ENCODE peak calls at places on chromosomes 7 and 10, in six cellular contexts. T is HepG2, I is GM12878, P is fibroblast of lung, Y is SK-N-SH, B is colonic mucosa. K is an unnamed sample. For H3K9me3, the result is how much of the 10 kb centered on the place peaks cover.

GRCh38 chr10:68333905-68334431 is 1.2 kb upstream of the PBLD start:
- DNase-seq in T (no peak), I (no peak), P (no peak), Y (no peak), B (no peak), K (no peak)

GRCh38 chr10:12389154-12389734 is 39.9 kb downstream of the CAMK1D start:
- DNase-seq in T (no peak), I (no peak), P (no peak), Y (no peak), B (peak), K (peak)

GRCh38 chr7:1526271-1526754 is 4.2 kb upstream of the MAFK start:
- DNase-seq in T (no peak), I (no peak), P (no peak), Y (peak), B (no peak), K (no peak)

GRCh38 chr7:93758621-93759020 is 131.9 kb downstream of the TFPI2 start:
- DNase-seq in T (no peak), I (no peak), P (no peak), Y (no peak), B (no peak), K (no peak)

GRCh38 chr7:105024734-105025133 is 10.7 kb downstream of the KMT2E start:
- DNase-seq in T (peak), I (no peak), P (peak), Y (no peak), B (no peak), K (no peak)

GRCh38 chr7:30142710-30143109 is 7.9 kb downstream of the MTURN start:
- DNase-seq in T (peak), I (no peak), P (peak), Y (no peak), B (peak), K (no peak)

GRCh38 chr7:123598657-123599056 is 3.0 kb upstream of the ASB15 start:
- DNase-seq in T (no peak), I (no peak), P (no peak), Y (no peak), B (no peak), K (no peak)

GRCh38 chr7:152030561-152030960 is 5.1 kb downstream of the GALNT11 start:
- DNase-seq in T (no peak), I (no peak), P (no peak), Y (no peak), B (no peak), K (no peak)

GRCh38 chr7:142873281-142873784 is 12.2 kb downstream of the TRPV6 start:
- DNase-seq in T (no peak), I (no peak), P (no peak), Y (peak), B (no peak), K (no peak)

GRCh38 chr7:12508554-12508953 is 62.0 kb upstream of the SCIN start:
- DNase-seq in T (no peak), I (no peak), P (no peak), Y (no peak), B (no peak), K (no peak)

GRCh38 chr7:57819491-57819981 is 369.6 kb downstream of the ZNF716 start:
- DNase-seq in T (no peak), I (no peak), P (no peak), Y (peak), B (no peak), K (no peak)

GRCh38 chr7:57820477-57820876 is 370.5 kb downstream of the ZNF716 start:
- DNase-seq in T (no peak), I (no peak), P (no peak), Y (no peak), B (no peak), K (no peak)

GRCh38 chr7:57821438-57822382 is 371.7 kb downstream of the ZNF716 start:
- DNase-seq in T (no peak), I (no peak), P (no peak), Y (peak), B (no peak), K (peak)
- H3K9me3 ChIP-seq in T (half or more), I (under half), P (under half), Y (under half), B (under half), K (under half)

GRCh38 chr7:140310337-140311002 is 87.9 kb downstream of the SLC37A3 start:
- DNase-seq in T (peak), I (no peak), P (peak), Y (no peak), B (no peak), K (no peak)
- TF ChIP-seq CTCF in T (no peak), I (no peak), P (no peak), Y (no peak), B (no peak), K (no peak)

DNA sequence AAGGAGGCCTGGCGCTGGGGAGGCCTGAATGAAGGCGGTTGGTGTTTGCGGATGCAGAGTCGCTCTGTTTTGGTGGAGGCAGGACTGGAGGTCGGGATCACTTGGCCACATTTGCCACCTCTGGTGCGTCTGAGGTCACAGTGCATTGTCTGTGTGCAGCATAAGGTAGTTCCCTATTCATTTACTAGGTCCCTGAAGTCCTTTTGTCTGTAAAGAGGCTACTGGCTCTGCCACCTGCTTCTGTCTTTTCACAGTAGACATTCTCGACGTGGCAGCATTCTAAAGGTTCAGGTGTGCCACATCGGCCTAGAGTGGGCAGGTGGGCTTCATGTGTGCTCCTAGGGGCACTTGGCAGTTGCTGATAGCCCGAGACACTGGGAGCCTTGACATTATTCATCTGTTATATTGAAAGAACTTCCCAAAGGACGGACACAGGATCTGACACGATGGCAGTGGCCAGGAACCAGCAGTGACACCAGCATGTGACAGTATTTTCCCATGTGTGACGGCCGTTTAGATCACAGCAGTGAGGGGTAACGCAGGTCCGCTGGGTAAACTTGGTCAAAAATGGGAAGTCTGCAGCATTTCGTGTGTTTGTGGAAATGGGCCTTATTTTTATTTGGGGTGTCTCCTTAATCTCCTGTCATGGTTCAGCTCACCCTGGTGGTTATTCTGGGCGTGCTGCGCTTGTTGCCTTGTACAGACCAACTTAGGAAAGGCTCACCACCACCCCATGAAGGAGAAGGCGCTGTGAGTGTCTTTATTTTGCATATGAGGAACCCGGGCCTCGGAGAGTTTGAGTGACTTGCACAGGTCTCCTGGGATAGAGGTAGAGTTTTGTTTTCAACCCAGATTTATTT is 5.9 kb downstream of the MGMT start:
- DNase-seq in T (no peak), I (no peak), P (no peak), Y (no peak), B (no peak), K (no peak)
- H3K9ac ChIP-seq in T (no peak), I (no peak), P (no peak), Y (no peak), B (no peak), K (no peak)

GRCh38 chr7:64706625-64707292 is 40.8 kb downstream of the ZNF107 start:
- DNase-seq in T (no peak), I (no peak), P (no peak), Y (no peak), B (no peak), K (no peak)
- H3K9me3 ChIP-seq in T (half or more), I (under half), P (under half), Y (half or more), B (under half), K (under half)

DNA sequence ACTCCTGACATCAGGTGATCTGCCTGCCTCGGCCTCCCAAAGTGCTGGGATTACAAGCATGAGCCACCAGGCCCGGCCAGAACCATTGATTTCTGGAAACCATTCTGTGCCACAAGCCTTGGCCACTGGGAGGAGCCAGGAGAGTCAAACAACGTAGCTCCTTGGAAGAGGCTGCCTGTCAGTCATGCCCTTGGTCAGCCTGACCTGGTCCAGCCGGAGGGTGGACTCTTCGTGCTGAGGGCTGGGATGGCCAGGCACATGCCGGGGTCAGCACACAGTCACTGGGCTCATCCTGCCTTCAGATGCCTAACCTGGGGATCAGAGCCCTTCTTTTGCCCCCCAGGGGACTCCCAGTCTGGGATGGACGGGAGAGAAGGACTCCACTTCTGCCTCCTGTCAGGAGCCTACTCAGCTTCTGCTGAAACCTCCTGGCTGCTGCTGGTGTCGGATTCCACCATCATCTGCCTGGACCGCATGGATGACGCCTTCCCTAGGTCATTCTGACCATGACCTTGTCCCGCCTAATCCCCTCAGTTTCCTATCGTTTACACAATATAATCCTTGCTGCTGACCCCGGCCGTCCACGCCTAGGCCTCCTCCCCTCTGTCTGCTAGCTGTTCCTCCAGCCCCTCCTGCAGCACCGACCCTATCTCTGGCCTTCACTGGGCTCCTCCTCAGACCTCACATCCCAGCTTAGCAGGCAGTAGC is 30.4 kb downstream of the TMEM270 start:
- DNase-seq in T (no peak), I (no peak), P (no peak), Y (peak), B (no peak), K (peak)
- TF ChIP-seq CTCF in T (peak), I (no peak), P (peak), Y (peak), B (no peak), K (no peak)

GRCh38 chr7:36794689-36795088 is 70.4 kb upstream of the AOAH start:
- DNase-seq in T (peak), I (no peak), P (no peak), Y (no peak), B (no peak), K (no peak)

GRCh38 chr7:36788814-36789470 is 64.6 kb upstream of the AOAH start:
- DNase-seq in T (no peak), I (no peak), P (no peak), Y (peak), B (no peak), K (no peak)

GRCh38 chr7:36795451-36796021 is 71.2 kb upstream of the AOAH start:
- DNase-seq in T (peak), I (no peak), P (no peak), Y (no peak), B (no peak), K (no peak)

GRCh38 chr7:36790280-36790679 is 66.0 kb upstream of the AOAH start:
- DNase-seq in T (no peak), I (no peak), P (no peak), Y (peak), B (no peak), K (no peak)

GRCh38 chr7:36792421-36792820 is 68.1 kb upstream of the AOAH start:
- DNase-seq in T (no peak), I (no peak), P (no peak), Y (no peak), B (no peak), K (no peak)
- H3K9ac ChIP-seq in T (no peak), I (no peak), P (no peak), Y (no peak), B (no peak), K (no peak)

DNA sequence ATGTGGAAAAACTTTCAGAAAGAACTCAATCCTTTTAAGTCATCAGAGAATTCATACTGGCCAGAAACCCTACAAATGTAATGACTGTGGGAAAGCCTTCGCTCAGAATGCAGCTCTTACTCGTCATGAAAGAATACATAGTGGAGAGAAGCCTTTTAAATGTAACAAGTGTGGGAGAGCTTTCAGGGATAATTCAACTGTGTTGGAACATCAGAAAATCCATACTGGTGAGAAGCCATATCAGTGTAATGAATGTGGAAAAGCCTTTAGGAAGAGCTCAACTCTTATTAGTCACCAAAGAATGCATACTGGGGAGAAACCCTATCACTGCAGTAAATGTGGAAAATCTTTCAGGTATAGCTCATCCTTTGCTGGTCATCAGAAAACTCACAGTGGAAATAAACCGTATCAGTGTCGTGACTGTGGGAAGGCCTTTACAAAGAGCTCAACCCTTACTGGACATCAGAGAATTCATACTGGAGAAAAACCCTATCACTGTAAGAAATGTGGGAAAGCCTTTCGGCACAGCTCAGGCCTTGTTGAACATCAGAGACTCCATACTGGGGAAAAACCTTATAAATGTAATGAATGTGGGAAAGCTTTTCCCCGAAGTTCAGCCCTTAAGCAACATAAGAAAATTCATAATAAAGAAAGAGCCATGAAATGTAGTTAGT is 10.6 kb downstream of the ZNF485 start:
- DNase-seq in T (no peak), I (no peak), P (no peak), Y (no peak), B (no peak), K (no peak)
- H3K9me3 ChIP-seq in T (under half), I (under half), P (under half), Y (under half), B (under half), K (under half)

GRCh38 chr10:104486803-104487202 is 133.2 kb downstream of the CFAP58 start:
- DNase-seq in T (no peak), I (no peak), P (no peak), Y (no peak), B (no peak), K (no peak)
- TF ChIP-seq CTCF in T (no peak), I (no peak), P (no peak), Y (no peak), B (no peak), K (no peak)

K was measured in kidney.